ENCODE peak calls at places on chromosomes 11 and 22, in eight cellular contexts. A is psoas muscle; H is T-helper 9 cell; U is lower lobe of right lung; J is activated CD8-positive, alpha-beta memory T cell treated with anti-CD3 and anti-CD28 coated beads, Interleukin-2, amount 50 U/mL, for 4 hours; X is activated CD4-positive, CD25-positive, alpha-beta regulatory T cell treated with anti-CD3 and anti-CD28 coated beads, Interleukin-2, amount 50 U/mL, for 16 hours; P is HT1080; L is heart right ventricle. M is an unnamed sample.

GRCh38 chr22:46084943-46085830 is 65.1 kb upstream of the PPARA start:
- DNase-seq in A (peak), H (no peak), U (peak), J (no peak), X (no peak), P (peak), L (peak), M (peak)

GRCh38 chr22:23152238-23153114 is 7.2 kb downstream of the RAB36 start:
- DNase-seq in A (no peak), H (no peak), U (no peak), J (no peak), X (no peak), P (no peak), L (no peak), M (no peak)

GRCh38 chr11:15038963-15039362 is 34.4 kb upstream of the CALCB start:
- DNase-seq in A (no peak), H (no peak), U (no peak), J (no peak), X (no peak), P (peak), L (no peak), M (no peak)

GRCh38 chr11:74678591-74679512 is 52.4 kb downstream of the CHRDL2 start:
- DNase-seq in A (no peak), H (no peak), U (no peak), J (no peak), X (no peak), P (no peak), L (no peak), M (no peak)

GRCh38 chr11:17381156-17381555 is 7.3 kb downstream of the KCNJ11 start:
- DNase-seq in A (no peak), H (no peak), U (no peak), J (no peak), X (no peak), P (peak), L (no peak), M (no peak)

GRCh38 chr11:8286886-8287285 is 23.2 kb upstream of the LMO1 start:
- DNase-seq in A (no peak), H (no peak), U (no peak), J (no peak), X (no peak), P (no peak), L (no peak), M (no peak)

GRCh38 chr11:6635082-6635932 is 16.1 kb upstream of the TPP1 start:
- DNase-seq in A (peak), H (no peak), U (peak), J (no peak), X (no peak), P (peak), L (peak), M (peak)

GRCh38 chr22:27545071-27545470 is 256.5 kb downstream of the MN1 start:
- DNase-seq in A (no peak), H (no peak), U (no peak), J (no peak), X (no peak), P (no peak), L (no peak), M (no peak)

GRCh38 chr11:112724194-112724790 is 236.9 kb upstream of the NCAM1 start:
- DNase-seq in A (no peak), H (no peak), U (no peak), J (no peak), X (no peak), P (no peak), L (no peak), M (no peak)

GRCh38 chr22:20526628-20527355 is 19.4 kb downstream of the MED15 start:
- DNase-seq in A (no peak), H (no peak), U (no peak), J (no peak), X (no peak), P (peak), L (no peak), M (no peak)

GRCh38 chr11:81112718-81113117 is 1620.9 kb downstream of the FAM181B start:
- DNase-seq in A (no peak), H (no peak), U (no peak), J (no peak), X (no peak), P (peak), L (no peak), M (no peak)

GRCh38 chr22:45831394-45831793 is 145.6 kb downstream of the WNT7B start:
- DNase-seq in A (no peak), H (no peak), U (no peak), J (no peak), X (no peak), P (peak), L (no peak), M (no peak)

GRCh38 chr22:30267382-30268302 is 991 bp upstream of the OSM start:
- DNase-seq in A (no peak), H (peak), U (peak), J (no peak), X (no peak), P (no peak), L (no peak), M (no peak)

GRCh38 chr11:97461934-97462333 is 1072.1 kb downstream of the JRKL start:
- DNase-seq in A (no peak), H (no peak), U (no peak), J (no peak), X (no peak), P (no peak), L (peak), M (peak)